ENCODE peak calls at places on chromosomes 11 and 22, in ten cellular contexts. T, Y, V, O, C, L, S, K, N and E are unnamed samples.

GRCh38 chr11:23123766-23124165 is 263.5 kb upstream of the CCDC179 start:
- DNase-seq in T (no peak), Y (no peak), V (no peak), O (no peak), C (peak), L (peak), S (no peak), K (no peak), N (no peak), E (peak)

GRCh38 chr11:83724704-83725114 is 438.5 kb upstream of the CCDC90B start:
- DNase-seq in T (peak), Y (no peak), V (peak), O (no peak), C (peak), L (no peak), S (no peak), K (no peak), N (no peak), E (no peak)

GRCh38 chr11:127677813-127678212 is 677.2 kb upstream of the KIRREL3 start:
- DNase-seq in T (no peak), Y (no peak), V (no peak), O (no peak), C (no peak), L (no peak), S (no peak), K (no peak), N (no peak), E (no peak)

GRCh38 chr11:61701298-61701993 is 21.3 kb downstream of the DAGLA start:
- DNase-seq in T (peak), Y (peak), V (no peak), O (no peak), C (peak), L (no peak), S (no peak), K (no peak), N (no peak), E (no peak)

GRCh38 chr11:130473056-130473794 is 24.8 kb downstream of the ADAMTS15 start:
- DNase-seq in T (no peak), Y (no peak), V (no peak), O (no peak), C (no peak), L (no peak), S (no peak), K (no peak), N (no peak), E (peak)

GRCh38 chr11:64092119-64092760 is 56.5 kb downstream of the FLRT1 start:
- DNase-seq in T (no peak), Y (no peak), V (no peak), O (no peak), C (no peak), L (no peak), S (no peak), K (no peak), N (no peak), E (no peak)

GRCh38 chr11:67404515-67405195 is 772 bp downstream of the TBC1D10C start:
- DNase-seq in T (no peak), Y (no peak), V (no peak), O (no peak), C (no peak), L (no peak), S (no peak), K (no peak), N (no peak), E (no peak)

GRCh38 chr22:42780070-42780540 is 59.4 kb upstream of the A4GALT start:
- DNase-seq in T (peak), Y (peak), V (no peak), O (peak), C (peak), L (peak), S (no peak), K (peak), N (no peak), E (peak)

GRCh38 chr11:9004310-9004945 is 627 bp upstream of the NRIP3 start:
- DNase-seq in T (peak), Y (peak), V (peak), O (no peak), C (no peak), L (no peak), S (peak), K (peak), N (no peak), E (no peak)

GRCh38 chr11:35214792-35215193 is 75.8 kb downstream of the CD44 start:
- DNase-seq in T (no peak), Y (no peak), V (no peak), O (peak), C (peak), L (peak), S (no peak), K (no peak), N (no peak), E (no peak)

GRCh38 chr11:93487032-93487483 is 56.1 kb downstream of the SMCO4 start:
- DNase-seq in T (peak), Y (peak), V (no peak), O (no peak), C (no peak), L (no peak), S (no peak), K (no peak), N (peak), E (no peak)